ENCODE peak calls at places on chromosomes 7 and 10, in ten cellular contexts. One of them, this sample, is unnamed.

GRCh38 chr7:75971961-75972763 is 22.2 kb downstream of the TMEM120A start:
- DNase-seq in GM04504: no peak
- DNase-seq in dermis microvascular lymphatic vessel endothelial cell: no peak
- DNase-seq in GM10248: no peak
- DNase-seq in heart right ventricle: peak
- DNase-seq in BJ: no peak
- DNase-seq in substantia nigra: no peak
- DNase-seq in endothelial cell: peak
- DNase-seq in GM20000: no peak
- DNase-seq in activated CD4-positive, alpha-beta T cell treated with anti-CD3 and anti-CD28 coated beads for 48 hours: peak
- DNase-seq in this sample: peak

GRCh38 chr7:3380034-3380433 is 79.0 kb downstream of the SDK1 start:
- DNase-seq in activated CD4-positive, alpha-beta T cell treated with anti-CD3 and anti-CD28 coated beads for 48 hours: no peak
- DNase-seq in dermis microvascular lymphatic vessel endothelial cell: no peak
- DNase-seq in GM10248: no peak
- DNase-seq in GM04504: no peak
- DNase-seq in heart right ventricle: no peak
- DNase-seq in endothelial cell: no peak
- DNase-seq in GM20000: no peak
- DNase-seq in BJ: no peak
- DNase-seq in substantia nigra: no peak
- DNase-seq in this sample: no peak

GRCh38 chr10:27446091-27446918 is 57.8 kb upstream of the RAB18 start:
- DNase-seq in GM20000: peak
- DNase-seq in GM04504: peak
- DNase-seq in endothelial cell: no peak
- DNase-seq in dermis microvascular lymphatic vessel endothelial cell: peak
- DNase-seq in heart right ventricle: no peak
- DNase-seq in GM10248: peak
- DNase-seq in BJ: peak
- DNase-seq in activated CD4-positive, alpha-beta T cell treated with anti-CD3 and anti-CD28 coated beads for 48 hours: no peak
- DNase-seq in substantia nigra: no peak
- DNase-seq in this sample: no peak

GRCh38 chr7:69067397-69067796 is 530.9 kb upstream of the AUTS2 start:
- DNase-seq in activated CD4-positive, alpha-beta T cell treated with anti-CD3 and anti-CD28 coated beads for 48 hours: peak
- DNase-seq in heart right ventricle: no peak
- DNase-seq in GM20000: no peak
- DNase-seq in GM04504: no peak
- DNase-seq in GM10248: no peak
- DNase-seq in substantia nigra: no peak
- DNase-seq in endothelial cell: no peak
- DNase-seq in dermis microvascular lymphatic vessel endothelial cell: no peak
- DNase-seq in BJ: no peak
- DNase-seq in this sample: peak

GRCh38 chr7:128829391-128830166 is 627 bp upstream of the FLNC start:
- DNase-seq in GM10248: no peak
- DNase-seq in GM20000: no peak
- DNase-seq in BJ: no peak
- DNase-seq in GM04504: no peak
- DNase-seq in dermis microvascular lymphatic vessel endothelial cell: peak
- DNase-seq in activated CD4-positive, alpha-beta T cell treated with anti-CD3 and anti-CD28 coated beads for 48 hours: no peak
- DNase-seq in substantia nigra: no peak
- DNase-seq in endothelial cell: no peak
- DNase-seq in heart right ventricle: peak
- DNase-seq in this sample: peak

GRCh38 chr7:74365320-74366022 is 76.3 kb downstream of the CLIP2 start:
- DNase-seq in activated CD4-positive, alpha-beta T cell treated with anti-CD3 and anti-CD28 coated beads for 48 hours: no peak
- DNase-seq in heart right ventricle: peak
- DNase-seq in substantia nigra: peak
- DNase-seq in GM10248: no peak
- DNase-seq in endothelial cell: peak
- DNase-seq in GM04504: peak
- DNase-seq in BJ: no peak
- DNase-seq in GM20000: no peak
- DNase-seq in dermis microvascular lymphatic vessel endothelial cell: peak
- DNase-seq in this sample: peak

GRCh38 chr10:74194545-74194944 is 43.5 kb downstream of the ADK start:
- DNase-seq in BJ: no peak
- DNase-seq in heart right ventricle: no peak
- DNase-seq in dermis microvascular lymphatic vessel endothelial cell: no peak
- DNase-seq in GM04504: no peak
- DNase-seq in activated CD4-positive, alpha-beta T cell treated with anti-CD3 and anti-CD28 coated beads for 48 hours: no peak
- DNase-seq in endothelial cell: no peak
- DNase-seq in GM20000: no peak
- DNase-seq in GM10248: no peak
- DNase-seq in substantia nigra: no peak
- DNase-seq in this sample: no peak

GRCh38 chr7:70298780-70299446 is 700.6 kb downstream of the AUTS2 start:
- DNase-seq in GM10248: no peak
- DNase-seq in GM04504: no peak
- DNase-seq in heart right ventricle: no peak
- DNase-seq in GM20000: no peak
- DNase-seq in dermis microvascular lymphatic vessel endothelial cell: no peak
- DNase-seq in substantia nigra: no peak
- DNase-seq in endothelial cell: no peak
- DNase-seq in activated CD4-positive, alpha-beta T cell treated with anti-CD3 and anti-CD28 coated beads for 48 hours: no peak
- DNase-seq in BJ: no peak
- DNase-seq in this sample: no peak

GRCh38 chr7:102291056-102291915 is 4.6 kb downstream of the SH2B2 start:
- DNase-seq in substantia nigra: no peak
- DNase-seq in heart right ventricle: no peak
- DNase-seq in GM20000: peak
- DNase-seq in endothelial cell: no peak
- DNase-seq in activated CD4-positive, alpha-beta T cell treated with anti-CD3 and anti-CD28 coated beads for 48 hours: peak
- DNase-seq in BJ: no peak
- DNase-seq in dermis microvascular lymphatic vessel endothelial cell: no peak
- DNase-seq in GM10248: peak
- DNase-seq in GM04504: no peak
- DNase-seq in this sample: no peak

GRCh38 chr7:120131096-120131839 is 141.7 kb upstream of the KCND2 start:
- DNase-seq in BJ: no peak
- DNase-seq in activated CD4-positive, alpha-beta T cell treated with anti-CD3 and anti-CD28 coated beads for 48 hours: no peak
- DNase-seq in heart right ventricle: no peak
- DNase-seq in substantia nigra: no peak
- DNase-seq in endothelial cell: no peak
- DNase-seq in GM04504: no peak
- DNase-seq in GM20000: no peak
- DNase-seq in dermis microvascular lymphatic vessel endothelial cell: no peak
- DNase-seq in GM10248: no peak
- DNase-seq in this sample: no peak

GRCh38 chr7:139035588-139036353 is at the start of gene ZC3HAV1L:
- DNase-seq in endothelial cell: peak
- DNase-seq in GM04504: peak
- DNase-seq in dermis microvascular lymphatic vessel endothelial cell: peak
- DNase-seq in activated CD4-positive, alpha-beta T cell treated with anti-CD3 and anti-CD28 coated beads for 48 hours: peak
- DNase-seq in heart right ventricle: peak
- DNase-seq in GM20000: peak
- DNase-seq in GM10248: peak
- DNase-seq in BJ: no peak
- DNase-seq in substantia nigra: peak
- DNase-seq in this sample: no peak

GRCh38 chr7:38951213-38951612 is 26.5 kb upstream of the POU6F2 start:
- DNase-seq in BJ: no peak
- DNase-seq in GM10248: no peak
- DNase-seq in GM04504: no peak
- DNase-seq in GM20000: no peak
- DNase-seq in dermis microvascular lymphatic vessel endothelial cell: no peak
- DNase-seq in activated CD4-positive, alpha-beta T cell treated with anti-CD3 and anti-CD28 coated beads for 48 hours: no peak
- DNase-seq in substantia nigra: no peak
- DNase-seq in endothelial cell: no peak
- DNase-seq in heart right ventricle: no peak
- DNase-seq in this sample: no peak

GRCh38 chr10:21191512-21191911 is 294.4 kb upstream of the NEBL start:
- DNase-seq in heart right ventricle: no peak
- DNase-seq in dermis microvascular lymphatic vessel endothelial cell: peak
- DNase-seq in GM20000: no peak
- DNase-seq in activated CD4-positive, alpha-beta T cell treated with anti-CD3 and anti-CD28 coated beads for 48 hours: no peak
- DNase-seq in BJ: no peak
- DNase-seq in substantia nigra: no peak
- DNase-seq in GM04504: no peak
- DNase-seq in GM10248: no peak
- DNase-seq in endothelial cell: no peak
- DNase-seq in this sample: no peak

GRCh38 chr10:110547139-110547761 is 20.2 kb upstream of the SMC3 start:
- DNase-seq in heart right ventricle: peak
- DNase-seq in endothelial cell: no peak
- DNase-seq in BJ: no peak
- DNase-seq in GM10248: peak
- DNase-seq in activated CD4-positive, alpha-beta T cell treated with anti-CD3 and anti-CD28 coated beads for 48 hours: no peak
- DNase-seq in GM20000: peak
- DNase-seq in GM04504: peak
- DNase-seq in dermis microvascular lymphatic vessel endothelial cell: peak
- DNase-seq in substantia nigra: no peak
- DNase-seq in this sample: no peak

GRCh38 chr10:114897593-114897992 is 40.4 kb upstream of the TRUB1 start:
- DNase-seq in GM04504: no peak
- DNase-seq in endothelial cell: no peak
- DNase-seq in GM20000: no peak
- DNase-seq in substantia nigra: no peak
- DNase-seq in GM10248: no peak
- DNase-seq in BJ: no peak
- DNase-seq in dermis microvascular lymphatic vessel endothelial cell: no peak
- DNase-seq in heart right ventricle: no peak
- DNase-seq in activated CD4-positive, alpha-beta T cell treated with anti-CD3 and anti-CD28 coated beads for 48 hours: no peak
- DNase-seq in this sample: no peak

GRCh38 chr7:98423043-98423442 is 22.2 kb upstream of the BAIAP2L1 start:
- DNase-seq in GM10248: no peak
- DNase-seq in substantia nigra: no peak
- DNase-seq in dermis microvascular lymphatic vessel endothelial cell: no peak
- DNase-seq in BJ: no peak
- DNase-seq in GM20000: no peak
- DNase-seq in endothelial cell: no peak
- DNase-seq in activated CD4-positive, alpha-beta T cell treated with anti-CD3 and anti-CD28 coated beads for 48 hours: no peak
- DNase-seq in heart right ventricle: no peak
- DNase-seq in GM04504: no peak
- DNase-seq in this sample: no peak

GRCh38 chr7:29878081-29878688 is 71.9 kb downstream of the WIPF3 start:
- DNase-seq in heart right ventricle: no peak
- DNase-seq in GM04504: no peak
- DNase-seq in GM10248: peak
- DNase-seq in endothelial cell: no peak
- DNase-seq in substantia nigra: no peak
- DNase-seq in dermis microvascular lymphatic vessel endothelial cell: peak
- DNase-seq in activated CD4-positive, alpha-beta T cell treated with anti-CD3 and anti-CD28 coated beads for 48 hours: peak
- DNase-seq in GM20000: peak
- DNase-seq in BJ: no peak
- DNase-seq in this sample: no peak

GRCh38 chr10:132155723-132156381 is 30.9 kb upstream of the DPYSL4 start:
- DNase-seq in heart right ventricle: no peak
- DNase-seq in activated CD4-positive, alpha-beta T cell treated with anti-CD3 and anti-CD28 coated beads for 48 hours: no peak
- DNase-seq in substantia nigra: no peak
- DNase-seq in GM20000: no peak
- DNase-seq in BJ: no peak
- DNase-seq in GM10248: no peak
- DNase-seq in GM04504: no peak
- DNase-seq in endothelial cell: no peak
- DNase-seq in dermis microvascular lymphatic vessel endothelial cell: no peak
- DNase-seq in this sample: no peak

GRCh38 chr10:35949820-35950219 is 307.7 kb upstream of the FZD8 start:
- DNase-seq in heart right ventricle: no peak
- DNase-seq in GM10248: no peak
- DNase-seq in endothelial cell: no peak
- DNase-seq in dermis microvascular lymphatic vessel endothelial cell: no peak
- DNase-seq in GM04504: no peak
- DNase-seq in substantia nigra: no peak
- DNase-seq in BJ: no peak
- DNase-seq in GM20000: no peak
- DNase-seq in activated CD4-positive, alpha-beta T cell treated with anti-CD3 and anti-CD28 coated beads for 48 hours: no peak
- DNase-seq in this sample: no peak

GRCh38 chr10:122374859-122375721 is 582 bp downstream of the PLEKHA1 start:
- DNase-seq in GM20000: peak
- DNase-seq in dermis microvascular lymphatic vessel endothelial cell: peak
- DNase-seq in GM04504: peak
- DNase-seq in GM10248: peak
- DNase-seq in activated CD4-positive, alpha-beta T cell treated with anti-CD3 and anti-CD28 coated beads for 48 hours: peak
- DNase-seq in endothelial cell: peak
- DNase-seq in substantia nigra: peak
- DNase-seq in BJ: no peak
- DNase-seq in heart right ventricle: peak
- DNase-seq in this sample: peak

This sample was measured in nephron progenitor cell.